ENCODE peak calls at places on chromosome 4, in five cellular contexts. K is H9, N is mesendoderm, D is neuronal stem cell, Y is H1. R is an unnamed sample. For H3K4me1, the result is how much of the 10 kb centered on the place peaks cover.

GRCh38 chr4:48047896-48048295 is 31.3 kb downstream of the NIPAL1 start:
- DNase-seq in K (no peak), N (peak), D (no peak), Y (no peak), R (no peak)

GRCh38 chr4:184289179-184289535 is 71.5 kb upstream of the ENPP6 start:
- DNase-seq in K (no peak), D (no peak), N (no peak), Y (no peak), R (no peak)

GRCh38 chr4:101753702-101754101 is 36.8 kb upstream of the BANK1 start:
- DNase-seq in D (no peak), K (no peak), Y (no peak), N (no peak), R (no peak)

GRCh38 chr4:1813231-1813630 is 20.1 kb downstream of the FGFR3 start:
- DNase-seq in N (no peak), Y (no peak), K (no peak), D (no peak), R (no peak)

GRCh38 chr4:85555210-85555609 is 80.3 kb downstream of the ARHGAP24 start:
- DNase-seq in N (no peak), Y (no peak), D (no peak), K (no peak), R (no peak)

GRCh38 chr4:1720163-1720983 is 750 bp downstream of the TMEM129 start:
- DNase-seq in D (peak), K (peak), N (peak), Y (peak), R (peak)

GRCh38 chr4:76821661-76822060 is 76.3 kb downstream of the SOWAHB start:
- DNase-seq in N (no peak), Y (no peak), D (no peak), K (no peak), R (peak)

GRCh38 chr4:142567620-142568451 is 278.3 kb downstream of the INPP4B start:
- DNase-seq in N (no peak), K (no peak), Y (no peak), D (peak), R (peak)

GRCh38 chr4:163697121-163697520 is 202.6 kb downstream of the TMA16 start:
- DNase-seq in D (no peak), N (no peak), Y (no peak), K (no peak), R (peak)

GRCh38 chr4:108270466-108271450 is 102.0 kb upstream of the LEF1 start:
- DNase-seq in N (no peak), K (no peak), D (no peak), Y (no peak), R (peak)

GRCh38 chr4:86934147-86934771 is 552 bp upstream of the AFF1 start:
- DNase-seq in K (no peak), N (peak), D (no peak), Y (no peak), R (no peak)

GRCh38 chr4:60683357-60683756 is 516.8 kb upstream of the ADGRL3 start:
- DNase-seq in D (no peak), N (no peak), K (no peak), Y (no peak), R (peak)

GRCh38 chr4:3736806-3737205 is 29.4 kb upstream of the ADRA2C start:
- DNase-seq in K (no peak), Y (no peak), N (no peak), D (no peak), R (no peak)

GRCh38 chr4:57100979-57101629 is 9.1 kb downstream of the IGFBP7 start:
- DNase-seq in K (no peak), D (no peak), N (no peak), Y (no peak), R (no peak)

GRCh38 chr4:26218677-26219181 is 102.1 kb upstream of the RBPJ start:
- DNase-seq in N (no peak), K (no peak), D (no peak), Y (no peak), R (no peak)

GRCh38 chr4:150348079-150348478 is 233.9 kb upstream of the MAB21L2 start:
- DNase-seq in K (no peak), D (no peak), N (no peak), Y (no peak), R (peak)

GRCh38 chr4:68693325-68694075 is 23.0 kb upstream of the UGT2B15 start:
- DNase-seq in Y (no peak), N (peak), K (no peak), D (no peak), R (no peak)

GRCh38 chr4:178264001-178264400 is 821.8 kb upstream of the AGA start:
- DNase-seq in N (peak), D (no peak), Y (no peak), K (no peak), R (no peak)

GRCh38 chr4:184447664-184448063 is 26.7 kb downstream of the IRF2 start:
- DNase-seq in N (peak), D (no peak), Y (peak), K (peak), R (no peak)

GRCh38 chr4:6183740-6184139 is 16.6 kb downstream of the JAKMIP1 start:
- DNase-seq in K (no peak), Y (no peak), D (no peak), N (no peak), R (no peak)

GRCh38 chr4:3399277-3400194 is 42.2 kb upstream of the HGFAC start:
- DNase-seq in K (no peak), D (no peak), N (peak), Y (no peak), R (no peak)

GRCh38 chr4:80279751-80280150 is 13.3 kb downstream of the FGF5 start:
- DNase-seq in Y (no peak), D (no peak), K (no peak), N (no peak), R (no peak)

GRCh38 chr4:97720869-97721432 is 422.3 kb downstream of the STPG2 start:
- DNase-seq in Y (no peak), K (no peak), N (peak), D (no peak), R (no peak)

GRCh38 chr4:101695176-101695575 is 95.4 kb upstream of the BANK1 start:
- DNase-seq in Y (no peak), N (no peak), K (no peak), D (no peak), R (no peak)

GRCh38 chr4:3851881-3852280 is 85.7 kb downstream of the ADRA2C start:
- DNase-seq in D (no peak), N (no peak), K (no peak), Y (no peak), R (no peak)

GRCh38 chr4:58093352-58093751 is 983.2 kb upstream of the IGFBP7 start:
- DNase-seq in N (peak), D (no peak), K (peak), Y (peak), R (no peak)

GRCh38 chr4:40991908-40992307 is 222.4 kb downstream of the APBB2 start:
- DNase-seq in D (no peak), Y (no peak), K (no peak), N (no peak), R (no peak)

GRCh38 chr4:98605216-98605615 is 53.2 kb downstream of the TSPAN5 start:
- DNase-seq in D (no peak), N (no peak), K (no peak), Y (no peak), R (no peak)

GRCh38 chr4:78602334-78602733 is 50.8 kb downstream of the ANXA3 start:
- DNase-seq in N (no peak), D (no peak), Y (no peak), K (no peak), R (no peak)

GRCh38 chr4:86891785-86892638 is at the start of gene C4orf36:
- DNase-seq in D (peak), K (peak), Y (peak), N (peak), R (peak)

GRCh38 chr4:161280929-161281328 is 882.9 kb downstream of the FSTL5 start:
- DNase-seq in D (no peak), K (no peak), Y (no peak), N (no peak), R (no peak)

GRCh38 chr4:147860960-147861359 is 129.1 kb downstream of the ARHGAP10 start:
- DNase-seq in K (no peak), N (no peak), D (no peak), Y (no peak), R (no peak)

GRCh38 chr4:76943129-76943620 is 6.4 kb upstream of the SEPTIN11 start:
- DNase-seq in N (no peak), D (no peak), Y (no peak), K (no peak), R (peak)

GRCh38 chr4:83010111-83010521 is 507 bp downstream of the LIN54 start:
- DNase-seq in Y (no peak), N (peak), D (no peak), K (no peak), R (peak)

GRCh38 chr4:117227925-117228324 is 142.5 kb upstream of the TRAM1L1 start:
- DNase-seq in K (no peak), N (no peak), Y (no peak), D (no peak), R (no peak)

GRCh38 chr4:102527695-102528094 is 26.5 kb downstream of the NFKB1 start:
- DNase-seq in Y (no peak), N (no peak), K (no peak), D (no peak), R (no peak)

GRCh38 chr4:23034726-23035125 is 342.0 kb downstream of the GBA3 start:
- DNase-seq in N (no peak), K (no peak), Y (no peak), D (no peak), R (no peak)

GRCh38 chr4:89305712-89306437 is 1.7 kb downstream of the GPRIN3 start:
- DNase-seq in D (no peak), Y (no peak), N (no peak), K (no peak), R (no peak)

GRCh38 chr4:174217273-174218126 is 66.0 kb downstream of the FBXO8 start:
- DNase-seq in K (no peak), D (peak), N (peak), Y (peak), R (peak)
- H2BK15ac ChIP-seq in K (no peak), D (peak), N (no peak), Y (no peak), R (no peak)

GRCh38 chr4:176791591-176792347 is 953 bp downstream of the VEGFC start:
- DNase-seq in D (peak), N (peak), Y (peak), K (peak), R (peak)

GRCh38 chr4:176789955-176790354 is 2.8 kb downstream of the VEGFC start:
- DNase-seq in N (peak), D (no peak), Y (no peak), K (no peak), R (peak)

GRCh38 chr4:176788248-176788647 is 4.5 kb downstream of the VEGFC start:
- DNase-seq in Y (no peak), K (no peak), N (no peak), D (no peak), R (no peak)

GRCh38 chr4:176790398-176790797 is 2.3 kb downstream of the VEGFC start:
- DNase-seq in D (no peak), K (no peak), N (no peak), Y (no peak), R (no peak)

DNA sequence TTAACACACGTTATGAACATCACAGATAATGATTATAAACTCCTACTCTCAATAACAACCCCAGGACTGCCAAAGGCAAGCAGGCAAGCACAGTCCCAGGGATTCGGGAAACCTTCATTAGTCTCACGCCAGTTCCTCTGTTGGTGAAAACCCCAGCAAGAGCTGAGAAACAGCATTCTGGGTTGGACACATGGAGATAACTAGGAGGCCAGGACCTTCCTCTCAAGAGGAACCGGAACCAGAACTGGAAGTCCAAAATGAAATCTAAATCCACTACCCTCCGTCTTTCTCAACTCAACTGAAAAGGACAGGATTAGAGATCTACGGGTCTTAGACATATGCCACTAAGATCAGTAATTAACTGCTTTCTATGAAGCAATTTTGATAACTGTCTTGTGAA is 3.8 kb downstream of the VEGFC start:
- DNase-seq in K (no peak), D (no peak), Y (no peak), N (no peak), R (no peak)
- H3K4me1 ChIP-seq in K (under half), D (under half), Y (under half), N (under half), R (under half)

GRCh38 chr4:169225058-169225751 is 45.6 kb downstream of the SH3RF1 start:
- DNase-seq in D (no peak), Y (no peak), N (peak), K (no peak), R (peak)
- H2BK15ac ChIP-seq in D (no peak), Y (no peak), N (no peak), K (no peak), R (peak)

GRCh38 chr4:139552908-139553307 is 3.1 kb downstream of the SETD7 start:
- DNase-seq in Y (no peak), D (no peak), N (no peak), K (no peak), R (no peak)
- H3K4me1 ChIP-seq in Y (under half), D (under half), N (under half), K (under half), R (under half)

GRCh38 chr4:185834778-185835177 is 22.8 kb upstream of the SORBS2 start:
- DNase-seq in Y (no peak), D (no peak), K (no peak), N (no peak), R (no peak)
- H2BK15ac ChIP-seq in Y (no peak), D (no peak), K (no peak), N (no peak), R (no peak)

GRCh38 chr4:15413010-15413622 is 14.7 kb upstream of the C1QTNF7 start:
- DNase-seq in K (no peak), D (no peak), Y (no peak), N (no peak), R (no peak)

GRCh38 chr4:15410750-15411149 is 17.1 kb upstream of the C1QTNF7 start:
- DNase-seq in D (no peak), N (no peak), K (no peak), Y (no peak), R (no peak)

GRCh38 chr4:15416357-15417327 is 11.2 kb upstream of the C1QTNF7 start:
- DNase-seq in Y (no peak), D (no peak), K (no peak), N (no peak), R (no peak)

GRCh38 chr4:15414601-15415091 is 13.2 kb upstream of the C1QTNF7 start:
- DNase-seq in D (no peak), K (no peak), Y (no peak), N (no peak), R (peak)

GRCh38 chr4:15413623-15414019 is 14.2 kb upstream of the C1QTNF7 start:
- DNase-seq in D (no peak), K (no peak), Y (no peak), N (no peak), R (no peak)
- H3K4me1 ChIP-seq in D (under half), K (under half), Y (under half), N (under half), R (under half)

GRCh38 chr4:55184600-55185523 is 59.5 kb upstream of the KDR start:
- DNase-seq in K (peak), N (peak), Y (peak), D (no peak), R (peak)
- H2BK15ac ChIP-seq in K (peak), N (no peak), Y (no peak), D (no peak), R (peak)

GRCh38 chr4:185837415-185838103 is 25.6 kb upstream of the SORBS2 start:
- DNase-seq in N (no peak), K (no peak), Y (no peak), D (no peak), R (peak)
- H3K4me1 ChIP-seq in N (under half), K (under half), Y (under half), D (under half), R (under half)